ENCODE peak calls at places on chromosomes 7 and 10, in ten cellular contexts. W is hepatocyte, A is psoas muscle, N is adipocyte, S is aorta, C is IMR-90, R is breast epithelium, P is heart right ventricle, H is lower lobe of right lung, D is body of pancreas. O is an unnamed sample.
A peak's percentile ranks its signal among the peaks of the same experiment; 100 is the strongest.

GRCh38 chr10:81479316-81479715 is 395.7 kb upstream of the NRG3 start:
- DNase-seq in W (no peak), A (no peak), N (no peak), S (no peak), C (no peak), R (no peak), P (no peak), H (no peak), D (no peak), O (no peak)

GRCh38 chr7:140646931-140647647 is 6.5 kb upstream of the DENND2A start:
- DNase-seq in W (peak; percentile 57), A (no peak), N (peak; percentile 28), S (peak; percentile 71), C (peak; percentile 37), R (no peak), P (no peak), H (no peak), D (peak; percentile 62), O (peak; percentile 37)

GRCh38 chr10:99341248-99341647 is 12.1 kb downstream of the CNNM1 start:
- DNase-seq in W (no peak), A (no peak), N (no peak), S (no peak), C (no peak), R (no peak), P (no peak), H (no peak), D (no peak), O (no peak)

GRCh38 chr7:46524350-46524749 is 603.3 kb upstream of the IGFBP3 start:
- DNase-seq in W (no peak), A (no peak), N (peak; percentile 28), S (no peak), C (peak; percentile 22), R (no peak), P (no peak), H (no peak), D (no peak), O (no peak)

GRCh38 chr10:92486637-92487036 is 87.3 kb downstream of the IDE start:
- DNase-seq in W (no peak), A (no peak), N (no peak), S (no peak), C (no peak), R (no peak), P (no peak), H (no peak), D (no peak), O (no peak)

GRCh38 chr7:101743241-101743994 is 74.0 kb upstream of the CUX1 start:
- DNase-seq in W (peak; percentile 70), A (peak; percentile 61), N (peak; percentile 71), S (peak; percentile 85), C (peak; percentile 49), R (no peak), P (peak; percentile 47), H (peak; percentile 69), D (peak; percentile 70), O (peak; percentile 72)

GRCh38 chr7:153381275-153382119 is 621.9 kb downstream of the ACTR3B start:
- DNase-seq in W (peak; percentile 46), A (no peak), N (no peak), S (no peak), C (no peak), R (no peak), P (no peak), H (no peak), D (peak; percentile 44), O (peak; percentile 21)

GRCh38 chr10:63264852-63265617 is 131.9 kb downstream of the NRBF2 start:
- DNase-seq in W (peak; percentile 56), A (no peak), N (peak; percentile 75), S (no peak), C (peak; percentile 68), R (no peak), P (peak; percentile 42), H (no peak), D (peak; percentile 43), O (peak; percentile 49)

GRCh38 chr7:106167439-106168136 is 55.5 kb upstream of the SYPL1 start:
- DNase-seq in W (no peak), A (no peak), N (peak; percentile 44), S (no peak), C (no peak), R (no peak), P (no peak), H (no peak), D (no peak), O (no peak)

GRCh38 chr7:99651290-99651689 is 28.5 kb downstream of the CYP3A5 start:
- DNase-seq in W (no peak), A (no peak), N (no peak), S (no peak), C (no peak), R (no peak), P (no peak), H (no peak), D (no peak), O (no peak)

GRCh38 chr7:27262121-27262520 is 19.5 kb downstream of the EVX1 start:
- DNase-seq in W (no peak), A (no peak), N (no peak), S (no peak), C (no peak), R (no peak), P (no peak), H (no peak), D (no peak), O (no peak)

GRCh38 chr10:3990307-3990706 is 205.3 kb upstream of the KLF6 start:
- DNase-seq in W (no peak), A (no peak), N (no peak), S (no peak), C (no peak), R (no peak), P (no peak), H (no peak), D (no peak), O (no peak)

GRCh38 chr7:102061981-102062390 is 224.7 kb upstream of the SH2B2 start:
- DNase-seq in W (peak; percentile 25), A (no peak), N (no peak), S (peak; percentile 56), C (peak; percentile 46), R (peak; percentile 41), P (no peak), H (peak; percentile 68), D (no peak), O (no peak)

GRCh38 chr7:107865956-107866775 is 24.8 kb upstream of the DLD start:
- DNase-seq in W (no peak), A (no peak), N (no peak), S (no peak), C (no peak), R (no peak), P (no peak), H (no peak), D (no peak), O (no peak)

DNA sequence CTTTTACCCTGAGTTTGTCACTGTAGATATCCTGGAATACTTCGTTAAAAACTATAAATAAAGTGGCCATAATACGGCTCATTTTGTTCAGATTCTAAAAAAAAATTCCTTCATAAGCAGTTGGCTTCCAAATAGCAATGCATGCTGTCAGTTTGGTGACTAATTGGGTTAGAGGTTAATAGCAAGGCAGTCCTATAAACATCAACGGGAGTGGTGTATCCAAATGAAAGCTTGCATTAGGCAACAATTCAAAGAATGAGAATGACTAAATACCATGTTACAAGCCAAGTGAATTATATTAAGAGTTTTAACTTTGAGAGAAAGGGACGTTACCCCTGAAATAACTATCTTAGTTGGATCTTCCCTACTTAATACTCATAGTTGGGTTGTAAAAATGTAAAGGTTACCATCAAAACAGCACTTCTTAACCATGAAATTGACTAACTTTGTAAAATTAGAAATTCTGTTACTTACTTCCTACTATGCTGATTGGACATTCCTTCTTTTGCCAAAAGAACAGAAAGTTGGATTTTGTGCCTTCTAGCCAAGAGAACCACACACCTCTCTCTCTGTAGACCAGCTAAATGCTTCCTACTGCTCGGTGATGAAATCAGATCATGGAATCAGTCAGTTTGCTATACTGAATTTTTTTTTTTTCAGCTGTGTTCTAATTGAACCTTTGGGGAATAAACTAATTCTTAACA is 98.0 kb downstream of the KAT6B start:
- DNase-seq in W (peak; percentile 55), A (no peak), N (peak; percentile 92), S (no peak), C (peak; percentile 97), R (no peak), P (no peak), H (no peak), D (no peak), O (no peak)
- H3K4me1 ChIP-seq in W (peaks cover 45% of the 10 kb centered on the region), A (peaks cover 81% of the 10 kb centered on the region), N (peaks cover 68% of the 10 kb centered on the region), S (peaks cover 12% of the 10 kb centered on the region), C (peaks cover 27% of the 10 kb centered on the region), R (peaks cover 7% of the 10 kb centered on the region), P (peaks cover 88% of the 10 kb centered on the region), H (peaks cover 65% of the 10 kb centered on the region), D (peaks cover 82% of the 10 kb centered on the region), O (peaks cover 57% of the 10 kb centered on the region)

GRCh38 chr7:24826662-24827020 is 69.4 kb upstream of the GSDME start:
- DNase-seq in W (no peak), A (no peak), N (no peak), S (no peak), C (no peak), R (no peak), P (no peak), H (no peak), D (no peak), O (no peak)

GRCh38 chr7:24825931-24826661 is 68.8 kb upstream of the GSDME start:
- DNase-seq in W (peak; percentile 84), A (no peak), N (peak; percentile 54), S (no peak), C (peak; percentile 63), R (no peak), P (no peak), H (no peak), D (peak; percentile 47), O (peak; percentile 71)

GRCh38 chr7:24824400-24824799 is 67.1 kb upstream of the GSDME start:
- DNase-seq in W (no peak), A (no peak), N (no peak), S (no peak), C (no peak), R (no peak), P (no peak), H (no peak), D (no peak), O (no peak)

GRCh38 chr7:24824896-24825295 is 67.6 kb upstream of the GSDME start:
- DNase-seq in W (no peak), A (no peak), N (no peak), S (no peak), C (no peak), R (no peak), P (no peak), H (no peak), D (no peak), O (no peak)

GRCh38 chr7:24825315-24825917 is 68.2 kb upstream of the GSDME start:
- DNase-seq in W (peak; percentile 20), A (no peak), N (no peak), S (no peak), C (no peak), R (no peak), P (no peak), H (no peak), D (no peak), O (no peak)
- H3K4me1 ChIP-seq in W (peaks cover 55% of the 10 kb centered on the region), A (peaks cover 29% of the 10 kb centered on the region), N (peaks cover 37% of the 10 kb centered on the region), S (no peaks in the 10 kb centered on the region), C (peaks cover 30% of the 10 kb centered on the region), R (no peaks in the 10 kb centered on the region), P (peaks cover 43% of the 10 kb centered on the region), H (peaks cover 50% of the 10 kb centered on the region), D (peaks cover 38% of the 10 kb centered on the region), O (peaks cover 30% of the 10 kb centered on the region)

GRCh38 chr10:62057872-62058271 is 156.4 kb downstream of the ARID5B start:
- DNase-seq in W (no peak), A (no peak), N (peak; percentile 40), S (no peak), C (no peak), R (no peak), P (no peak), H (no peak), D (no peak), O (no peak)
- H3K4me1 ChIP-seq in W (peaks cover 61% of the 10 kb centered on the region), A (peaks cover 84% of the 10 kb centered on the region), N (peaks cover 100% of the 10 kb centered on the region), S (peaks cover 11% of the 10 kb centered on the region), C (peaks cover 27% of the 10 kb centered on the region), R (no peaks in the 10 kb centered on the region), P (peaks cover 92% of the 10 kb centered on the region), H (peaks cover 70% of the 10 kb centered on the region), D (peaks cover 27% of the 10 kb centered on the region), O (peaks cover 21% of the 10 kb centered on the region)

GRCh38 chr10:29732918-29733317 is 98.1 kb upstream of the SVIL start:
- DNase-seq in W (no peak), A (no peak), N (no peak), S (no peak), C (no peak), R (no peak), P (no peak), H (no peak), D (no peak), O (no peak)
- H3K4me1 ChIP-seq in W (peaks cover 31% of the 10 kb centered on the region), A (peaks cover 51% of the 10 kb centered on the region), N (peaks cover 19% of the 10 kb centered on the region), S (peaks cover 4% of the 10 kb centered on the region), C (peaks cover 8% of the 10 kb centered on the region), R (peaks cover 2% of the 10 kb centered on the region), P (peaks cover 33% of the 10 kb centered on the region), H (peaks cover 44% of the 10 kb centered on the region), D (peaks cover 31% of the 10 kb centered on the region), O (peaks cover 9% of the 10 kb centered on the region)

O was measured in transverse colon.